ENCODE peak calls at places on chromosomes 11 and 22, in ten cellular contexts. D is GM10248, R is suprapubic skin, H is RWPE1, J is endothelial cell, Z is AG09309, Q is tibial nerve, E is cardiac muscle cell, F is neural crest cell, W is fibroblast of lung. A is an unnamed sample.

GRCh38 chr11:123174196-123175183 is 20.6 kb downstream of the CLMP start:
- DNase-seq in D (no peak), R (peak), H (peak), J (no peak), Z (peak), Q (peak), E (peak), F (no peak), W (peak), A (no peak)

GRCh38 chr11:20087118-20087521 is 73.2 kb downstream of the DBX1 start:
- DNase-seq in D (no peak), R (no peak), H (no peak), J (no peak), Z (peak), Q (no peak), E (no peak), F (no peak), W (no peak), A (no peak)

GRCh38 chr11:28296426-28296825 is 188.2 kb downstream of the METTL15 start:
- DNase-seq in D (peak), R (no peak), H (no peak), J (no peak), Z (no peak), Q (no peak), E (no peak), F (no peak), W (no peak), A (no peak)

GRCh38 chr11:90241414-90241813 is 18.6 kb upstream of the CHORDC1 start:
- DNase-seq in D (no peak), R (no peak), H (no peak), J (no peak), Z (no peak), Q (no peak), E (no peak), F (no peak), W (no peak), A (no peak)

GRCh38 chr11:65695459-65696241 is 16.4 kb upstream of the KAT5 start:
- DNase-seq in D (no peak), R (no peak), H (no peak), J (no peak), Z (no peak), Q (no peak), E (peak), F (no peak), W (no peak), A (no peak)

GRCh38 chr11:130272336-130272735 is 42.4 kb downstream of the ZBTB44 start:
- DNase-seq in D (no peak), R (no peak), H (no peak), J (no peak), Z (no peak), Q (no peak), E (no peak), F (no peak), W (no peak), A (no peak)

GRCh38 chr22:38802671-38803121 is 8.8 kb upstream of the DNAL4 start:
- DNase-seq in D (no peak), R (peak), H (peak), J (no peak), Z (peak), Q (peak), E (peak), F (no peak), W (peak), A (no peak)

GRCh38 chr22:27537481-27537891 is 264.1 kb downstream of the MN1 start:
- DNase-seq in D (no peak), R (peak), H (no peak), J (no peak), Z (no peak), Q (no peak), E (peak), F (no peak), W (peak), A (no peak)

GRCh38 chr22:33864723-33865130 is 55.5 kb downstream of the LARGE1 start:
- DNase-seq in D (peak), R (no peak), H (no peak), J (no peak), Z (no peak), Q (no peak), E (peak), F (no peak), W (peak), A (no peak)

GRCh38 chr11:83070878-83071640 is 638 bp downstream of the RAB30 start:
- DNase-seq in D (no peak), R (peak), H (no peak), J (peak), Z (no peak), Q (no peak), E (peak), F (no peak), W (peak), A (no peak)

DNA sequence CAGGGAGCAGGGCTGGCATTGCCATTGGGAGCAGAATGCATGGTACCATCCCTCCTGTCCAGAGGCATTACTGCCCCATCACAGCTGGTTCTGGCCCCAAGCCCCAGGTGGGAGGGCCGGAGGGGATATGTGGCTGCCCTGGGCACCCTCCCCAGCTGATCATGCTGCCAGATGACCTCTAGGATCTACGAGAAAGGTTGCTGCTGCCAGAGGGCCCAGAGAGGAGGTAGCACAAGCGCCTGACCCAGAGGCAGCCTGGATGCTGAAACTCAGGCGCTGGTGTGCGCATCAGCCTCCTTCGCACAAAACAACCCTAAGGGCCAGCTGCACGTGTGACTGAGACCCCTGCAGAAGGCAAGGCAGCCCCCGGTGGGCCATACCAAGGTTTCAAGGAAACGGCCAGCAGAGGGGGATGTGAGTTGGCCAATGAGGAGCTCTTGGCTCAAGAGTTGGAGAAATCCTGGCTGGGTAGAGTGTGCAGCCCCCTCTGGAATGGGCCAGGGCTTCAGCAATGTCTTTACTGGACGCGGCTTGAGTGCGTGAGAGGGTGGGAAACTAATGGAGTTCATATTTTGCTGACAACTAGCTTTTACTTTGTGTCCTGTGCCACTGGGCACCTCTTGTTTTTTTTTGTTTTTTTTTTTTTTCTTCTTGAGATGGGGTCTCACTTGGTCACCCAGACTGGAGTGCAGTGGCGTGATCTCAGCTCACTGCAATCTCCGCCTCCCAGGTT is 88.3 kb upstream of the PARVA start:
- DNase-seq in D (peak), R (peak), H (no peak), J (no peak), Z (no peak), Q (no peak), E (no peak), F (no peak), W (no peak), A (no peak)
- TF ChIP-seq CTCF in D (peak), R (no peak), H (peak), J (no peak), Z (no peak), Q (no peak), E (no peak), F (no peak), W (no peak), A (no peak)

DNA sequence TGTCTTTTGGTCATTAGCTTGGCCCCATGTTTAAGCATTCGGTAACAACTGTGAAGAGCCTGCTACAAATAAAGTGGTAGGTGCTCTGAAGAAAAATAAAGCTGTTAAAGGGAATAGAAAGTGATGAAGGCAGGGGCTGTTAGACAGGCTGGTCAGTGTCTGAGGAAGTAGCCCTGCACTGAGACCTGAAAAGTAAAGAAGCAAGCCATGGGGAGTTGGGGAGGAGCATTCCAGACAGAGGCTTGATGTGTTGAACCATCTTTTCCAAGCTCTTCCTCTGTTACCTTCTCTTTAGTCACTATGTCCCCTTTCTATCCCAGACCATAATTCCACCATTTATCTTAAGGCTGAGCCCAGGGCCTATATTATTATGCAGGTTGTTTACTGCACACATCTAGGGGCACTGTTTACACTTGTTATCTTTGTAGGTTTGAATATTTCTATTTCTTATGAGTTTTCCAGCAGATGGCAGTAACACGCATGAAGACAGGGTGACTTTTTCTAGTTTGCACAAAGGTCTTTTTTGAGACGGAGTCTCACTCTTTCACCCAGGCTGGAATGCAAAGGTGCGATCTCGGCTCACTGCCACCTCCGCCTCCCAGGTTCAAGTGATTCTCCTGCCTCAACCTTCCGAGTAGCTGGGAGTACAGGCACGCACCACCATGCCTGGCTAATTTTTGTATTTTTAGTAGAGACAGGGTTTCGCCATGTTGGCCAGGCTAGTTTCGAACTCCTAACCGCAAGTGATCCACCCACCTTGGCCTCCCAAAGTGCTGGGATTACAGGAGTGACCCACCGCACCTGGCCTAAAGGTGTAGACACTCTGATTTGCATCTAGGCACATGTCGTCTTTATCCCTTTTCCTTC is 23.0 kb downstream of the ZFTA start:
- DNase-seq in D (no peak), R (no peak), H (no peak), J (no peak), Z (no peak), Q (no peak), E (peak), F (no peak), W (peak), A (no peak)
- TF ChIP-seq CTCF in D (peak), R (no peak), H (no peak), J (no peak), Z (no peak), Q (no peak), E (peak), F (peak), W (no peak), A (no peak)

GRCh38 chr11:18012906-18013781 is at the start of gene SERGEF:
- DNase-seq in D (peak), R (peak), H (peak), J (peak), Z (peak), Q (peak), E (peak), F (peak), W (peak), A (peak)
- TF ChIP-seq CTCF in D (no peak), R (no peak), H (no peak), J (no peak), Z (no peak), Q (no peak), E (no peak), F (peak), W (peak), A (no peak)

GRCh38 chr11:77205467-77206263 is 77.6 kb downstream of the MYO7A start:
- DNase-seq in D (no peak), R (peak), H (no peak), J (peak), Z (no peak), Q (no peak), E (no peak), F (no peak), W (no peak), A (no peak)
- TF ChIP-seq CTCF in D (no peak), R (no peak), H (no peak), J (no peak), Z (no peak), Q (no peak), E (no peak), F (no peak), W (no peak), A (no peak)